ENCODE peak calls at places on chromosomes 12 and 14, in seven cellular contexts. M is psoas muscle, O is ovary, G is lower leg skin, C is glutamatergic neuron, D is Peyer's patch, V is transverse colon. J is an unnamed sample.

GRCh38 chr12:102486153-102486552 is 5.8 kb upstream of the IGF1 start:
- DNase-seq in M (no peak), O (no peak), G (no peak), C (no peak), D (no peak), V (no peak), J (no peak)

GRCh38 chr12:3110579-3110978 is 33.4 kb downstream of the TSPAN9 start:
- DNase-seq in M (no peak), O (no peak), G (no peak), C (no peak), D (no peak), V (no peak), J (no peak)

GRCh38 chr14:65164068-65164824 is 61.9 kb upstream of the MAX start:
- DNase-seq in M (no peak), O (no peak), G (no peak), C (no peak), D (no peak), V (no peak), J (no peak)

GRCh38 chr12:128609861-128610260 is 213.9 kb downstream of the SLC15A4 start:
- DNase-seq in M (no peak), O (no peak), G (no peak), C (no peak), D (no peak), V (no peak), J (no peak)

GRCh38 chr14:93239869-93240677 is 33.0 kb downstream of the UBR7 start:
- DNase-seq in M (no peak), O (no peak), G (no peak), C (no peak), D (no peak), V (no peak), J (no peak)

GRCh38 chr12:3752741-3753486 is at the start of gene CRACR2A:
- DNase-seq in M (peak; percentile 72), O (peak; percentile 61), G (peak; percentile 24), C (peak; percentile 87), D (peak; percentile 83), V (peak; percentile 84), J (peak; percentile 85)

GRCh38 chr12:77999074-77999715 is 168.5 kb downstream of the NAV3 start:
- DNase-seq in M (no peak), O (no peak), G (no peak), C (no peak), D (no peak), V (no peak), J (no peak)

GRCh38 chr12:88057994-88058718 is 29.0 kb upstream of the C12orf50 start:
- DNase-seq in M (no peak), O (no peak), G (no peak), C (no peak), D (no peak), V (no peak), J (no peak)

GRCh38 chr12:104503191-104503590 is 46.4 kb downstream of the CHST11 start:
- DNase-seq in M (no peak), O (no peak), G (no peak), C (no peak), D (no peak), V (no peak), J (no peak)

GRCh38 chr12:70994217-70994788 is 73.8 kb upstream of the PTPRR start:
- DNase-seq in M (no peak), O (no peak), G (no peak), C (no peak), D (no peak), V (no peak), J (no peak)

GRCh38 chr12:32896438-32897275 is at the start of gene PKP2:
- DNase-seq in M (peak; percentile 26), O (peak; percentile 70), G (peak; percentile 29), C (peak; percentile 64), D (peak; percentile 92), V (peak; percentile 92), J (peak; percentile 16)

GRCh38 chr12:4153343-4153892 is 120.1 kb upstream of the CCND2 start:
- DNase-seq in M (no peak), O (no peak), G (no peak), C (no peak), D (peak; percentile 68), V (peak; percentile 50), J (peak; percentile 52)

GRCh38 chr12:29131539-29131938 is 17.5 kb upstream of the FAR2 start:
- DNase-seq in M (no peak), O (no peak), G (no peak), C (no peak), D (no peak), V (no peak), J (no peak)

GRCh38 chr12:117662220-117662619 is 300.8 kb upstream of the NOS1 start:
- DNase-seq in M (no peak), O (no peak), G (no peak), C (no peak), D (no peak), V (no peak), J (no peak)

GRCh38 chr14:47103781-47104180 is 452.2 kb upstream of the RPL10L start:
- DNase-seq in M (no peak), O (no peak), G (no peak), C (no peak), D (no peak), V (no peak), J (no peak)

GRCh38 chr12:109144224-109144623 is 27.8 kb downstream of the ACACB start:
- DNase-seq in M (no peak), O (no peak), G (no peak), C (no peak), D (no peak), V (no peak), J (no peak)
- TF ChIP-seq CTCF in M (no peak), O (no peak), G (no peak), C (no peak), D (no peak), V (no peak), J (no peak)

DNA sequence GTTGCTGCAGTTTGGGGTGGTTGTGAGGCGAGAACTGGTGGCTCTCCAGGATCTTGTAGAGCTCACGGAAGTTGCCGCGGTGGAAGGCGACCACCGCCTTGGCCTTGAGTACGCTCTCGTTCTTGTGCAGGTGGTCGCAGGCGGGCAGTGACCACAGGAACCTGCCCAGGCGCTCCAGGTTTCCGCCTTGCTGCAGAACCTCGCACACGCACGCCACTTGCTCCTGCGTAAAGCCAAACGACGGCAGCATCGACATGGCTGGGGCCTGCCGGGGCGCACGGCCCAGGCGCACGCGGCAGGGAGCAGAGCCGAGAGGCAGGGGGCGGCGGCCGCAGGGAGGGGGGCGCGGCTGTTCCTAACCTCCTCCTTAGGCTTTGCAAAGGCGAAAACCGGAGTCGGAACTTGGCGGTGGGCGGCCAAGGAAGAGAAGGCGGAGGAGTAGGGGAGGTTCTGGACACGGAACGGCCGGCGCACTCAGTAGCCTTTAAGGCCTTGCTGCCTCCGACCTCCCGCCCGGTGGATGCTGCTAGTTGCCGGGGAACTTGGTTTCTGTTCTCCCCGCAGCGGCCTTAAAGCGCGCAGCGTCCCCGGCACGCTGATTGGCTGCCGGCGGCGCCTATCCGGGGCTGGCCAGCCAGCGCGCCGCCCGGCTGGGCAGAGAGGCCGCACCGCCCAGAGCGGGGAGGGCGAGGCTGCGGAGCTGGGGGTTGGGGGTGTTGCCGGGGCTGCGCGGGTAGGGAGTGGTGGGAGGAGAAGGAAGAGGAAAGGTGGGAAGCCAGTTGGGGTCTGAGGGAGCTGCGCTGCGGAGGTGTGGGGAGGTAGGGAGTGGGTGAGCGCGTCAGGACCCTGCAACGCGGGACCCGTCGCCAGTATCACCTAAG is at the start of gene SIX1:
- DNase-seq in M (peak; percentile 86), O (peak; percentile 48), G (no peak), C (peak; percentile 89), D (peak; percentile 59), V (peak; percentile 48), J (peak; percentile 27)
- TF ChIP-seq CTCF in M (no peak), O (no peak), G (no peak), C (no peak), D (no peak), V (no peak), J (no peak)

GRCh38 chr14:22039938-22040780 is 366.5 kb upstream of the OR4E1 start:
- DNase-seq in M (peak; percentile 8), O (no peak), G (no peak), C (no peak), D (no peak), V (no peak), J (no peak)
- TF ChIP-seq CTCF in M (peak; percentile 9), O (no peak), G (no peak), C (peak; percentile 21), D (peak; percentile 21), V (peak; percentile 45), J (no peak)

DNA sequence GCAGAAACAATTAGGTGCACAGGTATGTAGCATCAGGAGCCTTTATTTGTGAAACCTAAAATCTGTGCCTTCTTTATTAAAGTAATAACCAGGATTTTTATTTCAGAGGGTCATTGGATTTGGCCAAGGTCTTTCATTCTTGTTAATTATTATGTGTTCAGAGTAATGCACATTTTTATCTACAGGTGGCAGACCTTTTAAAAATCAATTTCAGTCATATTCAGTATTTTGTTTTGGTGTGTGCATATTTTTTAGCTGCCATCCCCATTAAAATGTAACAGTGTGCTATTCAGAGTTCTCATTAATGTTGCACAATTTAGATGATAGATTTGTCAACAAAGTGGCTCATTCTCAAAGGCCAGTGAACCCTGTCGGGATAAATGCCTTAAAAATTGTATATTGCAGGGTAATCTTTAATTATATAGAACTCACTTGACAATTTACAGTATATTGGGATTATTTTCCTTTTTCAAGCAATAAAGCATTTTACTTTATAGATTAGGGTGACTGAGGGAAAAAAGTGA is 319.3 kb upstream of the SOX5 start:
- DNase-seq in M (no peak), O (no peak), G (no peak), C (no peak), D (no peak), V (no peak), J (no peak)
- TF ChIP-seq CTCF in M (no peak), O (no peak), G (no peak), C (no peak), D (no peak), V (no peak), J (no peak)

GRCh38 chr12:107395817-107396216 is 289.8 kb upstream of the PWP1 start:
- DNase-seq in M (no peak), O (no peak), G (no peak), C (no peak), D (no peak), V (no peak), J (no peak)
- TF ChIP-seq CTCF in M (no peak), O (no peak), G (no peak), C (no peak), D (no peak), V (no peak), J (no peak)

DNA sequence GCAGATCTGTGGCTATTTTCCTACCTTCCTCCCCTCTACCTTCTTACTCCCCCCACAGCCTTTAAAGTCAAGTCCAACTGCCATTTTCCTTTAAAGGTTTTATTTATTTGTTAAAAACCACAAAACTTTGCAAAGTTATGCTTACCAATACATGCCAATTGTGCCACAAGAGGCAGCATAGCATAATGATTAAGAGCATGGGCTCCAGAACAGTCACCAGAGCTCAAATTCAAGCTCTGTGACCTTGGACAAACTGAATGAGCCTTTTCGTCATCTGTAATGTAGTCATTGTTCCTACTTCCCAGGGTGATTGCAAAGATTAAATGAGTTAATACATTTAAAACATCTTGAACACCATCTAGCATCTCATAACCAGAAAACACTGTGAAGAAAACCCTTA is 13.0 kb upstream of the FMNL3 start:
- DNase-seq in M (no peak), O (no peak), G (no peak), C (no peak), D (no peak), V (no peak), J (no peak)
- TF ChIP-seq CTCF in M (no peak), O (no peak), G (no peak), C (no peak), D (no peak), V (no peak), J (no peak)